ENCODE peak calls at places on chromosomes 13 and 19, in eight cellular contexts. A, T, U, P, S, C, I and N are unnamed samples.

GRCh38 chr19:8069116-8069973 is 16.8 kb downstream of the CCL25 start:
- DNase-seq in A (peak; percentile 27), T (no peak), U (no peak), P (no peak), S (no peak), C (no peak), I (no peak), N (no peak)

GRCh38 chr13:73715114-73715909 is 418.9 kb downstream of the KLF12 start:
- DNase-seq in A (no peak), T (no peak), U (no peak), P (no peak), S (no peak), C (no peak), I (peak; percentile 59), N (no peak)

GRCh38 chr19:38004100-38004504 is 97.1 kb downstream of the SIPA1L3 start:
- DNase-seq in A (no peak), T (no peak), U (peak; percentile 74), P (no peak), S (no peak), C (no peak), I (no peak), N (no peak)

GRCh38 chr19:18227781-18228271 is 1.6 kb upstream of the PDE4C start:
- DNase-seq in A (no peak), T (no peak), U (no peak), P (no peak), S (no peak), C (no peak), I (no peak), N (no peak)

GRCh38 chr19:510606-511100 is 3.4 kb downstream of the TPGS1 start:
- DNase-seq in A (peak; percentile 88), T (no peak), U (peak; percentile 74), P (peak; percentile 77), S (no peak), C (peak; percentile 89), I (peak; percentile 84), N (peak; percentile 88)

GRCh38 chr13:65932587-65933239 is 1297.4 kb downstream of the PCDH9 start:
- DNase-seq in A (peak; percentile 51), T (no peak), U (no peak), P (peak; percentile 73), S (no peak), C (no peak), I (peak; percentile 72), N (no peak)

GRCh38 chr13:104014803-104015645 is 948.8 kb upstream of the SLC10A2 start:
- DNase-seq in A (no peak), T (no peak), U (no peak), P (no peak), S (no peak), C (no peak), I (no peak), N (no peak)

GRCh38 chr13:44068737-44069136 is 189.0 kb downstream of the LACC1 start:
- DNase-seq in A (peak; percentile 62), T (no peak), U (peak; percentile 33), P (peak; percentile 48), S (no peak), C (no peak), I (peak; percentile 79), N (no peak)

GRCh38 chr19:17117250-17117789 is 41.7 kb downstream of the MYO9B start:
- DNase-seq in A (no peak), T (no peak), U (no peak), P (no peak), S (no peak), C (no peak), I (no peak), N (no peak)

GRCh38 chr19:49301165-49301865 is 23.7 kb downstream of the SLC6A16 start:
- DNase-seq in A (peak; percentile 80), T (peak; percentile 73), U (peak; percentile 39), P (peak; percentile 18), S (peak; percentile 81), C (peak; percentile 84), I (peak; percentile 78), N (peak; percentile 85)

GRCh38 chr19:48290923-48291700 is 21.2 kb downstream of the ZNF114 start:
- DNase-seq in A (peak; percentile 79), T (peak; percentile 79), U (peak; percentile 78), P (peak; percentile 58), S (peak; percentile 85), C (peak; percentile 80), I (peak; percentile 73), N (no peak)

GRCh38 chr19:58088521-58089052 is 9.4 kb downstream of the ZSCAN18 start:
- DNase-seq in A (no peak), T (no peak), U (no peak), P (no peak), S (no peak), C (no peak), I (no peak), N (no peak)

GRCh38 chr19:4597975-4598671 is 38.6 kb upstream of the SEMA6B start:
- DNase-seq in A (peak; percentile 66), T (no peak), U (no peak), P (peak; percentile 13), S (no peak), C (peak; percentile 54), I (peak; percentile 67), N (peak; percentile 68)

GRCh38 chr19:6087074-6087506 is 23.2 kb downstream of the RFX2 start:
- DNase-seq in A (no peak), T (no peak), U (no peak), P (no peak), S (no peak), C (peak; percentile 70), I (no peak), N (no peak)

GRCh38 chr19:48394331-48395169 is 1.1 kb downstream of the GRIN2D start:
- DNase-seq in A (no peak), T (no peak), U (no peak), P (no peak), S (no peak), C (no peak), I (no peak), N (no peak)

GRCh38 chr13:94860981-94861407 is 148.6 kb upstream of the SOX21 start:
- DNase-seq in A (peak; percentile 48), T (no peak), U (peak; percentile 21), P (peak; percentile 7), S (no peak), C (no peak), I (peak; percentile 15), N (no peak)

GRCh38 chr13:37869756-37870488 is at the start of gene TRPC4:
- DNase-seq in A (peak; percentile 78), T (no peak), U (peak; percentile 80), P (peak; percentile 40), S (peak; percentile 81), C (peak; percentile 29), I (peak; percentile 75), N (no peak)

GRCh38 chr19:8161135-8161646 is 11.8 kb upstream of the FBN3 start:
- DNase-seq in A (no peak), T (no peak), U (no peak), P (no peak), S (no peak), C (no peak), I (no peak), N (no peak)

GRCh38 chr19:16070366-16070990 is 5.8 kb upstream of the TPM4 start:
- DNase-seq in A (peak; percentile 85), T (peak; percentile 80), U (no peak), P (no peak), S (peak; percentile 88), C (peak; percentile 94), I (peak; percentile 85), N (peak; percentile 92)

GRCh38 chr19:14507704-14508246 is 10.4 kb downstream of the DNAJB1 start:
- DNase-seq in A (peak; percentile 60), T (no peak), U (peak; percentile 66), P (peak; percentile 72), S (no peak), C (no peak), I (peak; percentile 86), N (peak; percentile 82)

GRCh38 chr13:30864352-30865130 is 41.5 kb upstream of the MEDAG start:
- DNase-seq in A (no peak), T (no peak), U (peak; percentile 94), P (peak; percentile 75), S (peak; percentile 66), C (no peak), I (peak; percentile 53), N (no peak)

GRCh38 chr19:38701455-38702063 is 42.7 kb downstream of the CAPN12 start:
- DNase-seq in A (no peak), T (no peak), U (peak; percentile 67), P (peak; percentile 27), S (peak; percentile 84), C (no peak), I (no peak), N (no peak)

GRCh38 chr13:20326276-20326675 is 94.2 kb upstream of the GJB6 start:
- DNase-seq in A (no peak), T (no peak), U (no peak), P (no peak), S (no peak), C (no peak), I (no peak), N (no peak)

GRCh38 chr13:45396548-45397095 is 21.6 kb downstream of the SLC25A30 start:
- DNase-seq in A (no peak), T (no peak), U (no peak), P (no peak), S (no peak), C (no peak), I (no peak), N (no peak)

GRCh38 chr13:45392811-45393210 is 25.4 kb downstream of the SLC25A30 start:
- DNase-seq in A (no peak), T (no peak), U (no peak), P (no peak), S (no peak), C (no peak), I (no peak), N (no peak)

GRCh38 chr13:45398862-45399261 is 19.3 kb downstream of the SLC25A30 start:
- DNase-seq in A (no peak), T (no peak), U (no peak), P (no peak), S (no peak), C (no peak), I (no peak), N (no peak)

GRCh38 chr13:45391926-45392325 is 26.2 kb downstream of the SLC25A30 start:
- DNase-seq in A (no peak), T (no peak), U (no peak), P (no peak), S (no peak), C (no peak), I (no peak), N (no peak)

GRCh38 chr13:45393941-45394570 is 24.1 kb downstream of the SLC25A30 start:
- DNase-seq in A (peak; percentile 74), T (no peak), U (peak; percentile 56), P (peak; percentile 45), S (no peak), C (no peak), I (peak; percentile 75), N (no peak)
- TF ChIP-seq CTCF in A (peak; percentile 71), T (no peak), U (peak; percentile 79), P (peak; percentile 73), S (peak; percentile 52), C (no peak), I (peak; percentile 81), N (peak; percentile 68)

GRCh38 chr13:80334582-80335260 is 6.2 kb downstream of the SPRY2 start:
- DNase-seq in A (peak; percentile 34), T (no peak), U (no peak), P (no peak), S (no peak), C (no peak), I (peak; percentile 52), N (no peak)
- TF ChIP-seq CTCF in A (no peak), T (no peak), U (peak; percentile 11), P (no peak), S (no peak), C (no peak), I (no peak), N (no peak)

GRCh38 chr19:3178377-3178972 is at the start of gene S1PR4:
- DNase-seq in A (no peak), T (no peak), U (no peak), P (no peak), S (no peak), C (peak; percentile 52), I (no peak), N (peak; percentile 56)
- TF ChIP-seq CTCF in A (no peak), T (no peak), U (no peak), P (no peak), S (no peak), C (no peak), I (no peak), N (no peak)

GRCh38 chr19:29405728-29405995 is 120.1 kb upstream of the VSTM2B start:
- DNase-seq in A (no peak), T (no peak), U (no peak), P (no peak), S (no peak), C (no peak), I (no peak), N (no peak)
- TF ChIP-seq CTCF in A (no peak), T (no peak), U (no peak), P (no peak), S (no peak), C (no peak), I (no peak), N (no peak)